ENCODE peak calls at places on chromosome 7, in six cellular contexts. C, X, W, I, J and U are unnamed samples.

GRCh38 chr7:155456772-155457543 is 971 bp upstream of the EN2 start:
- DNase-seq in C (peak), J (peak), X (no peak), W (peak), I (no peak), U (peak)

GRCh38 chr7:100568176-100568935 is 5.3 kb downstream of the SAP25 start:
- DNase-seq in J (peak), W (no peak), I (no peak), X (no peak), C (no peak), U (no peak)

GRCh38 chr7:8639668-8640067 is 206.3 kb downstream of the NXPH1 start:
- DNase-seq in W (no peak), I (no peak), X (no peak), C (no peak), J (no peak), U (no peak)

GRCh38 chr7:107966701-107967100 is 36.3 kb downstream of the LAMB1 start:
- DNase-seq in C (peak), W (peak), I (peak), X (peak), J (peak), U (peak)

GRCh38 chr7:86978804-86979506 is 80.5 kb downstream of the ELAPOR2 start:
- DNase-seq in I (no peak), J (no peak), W (no peak), X (no peak), C (no peak), U (no peak)

GRCh38 chr7:92622680-92623079 is 32.5 kb upstream of the FAM133B start:
- DNase-seq in W (no peak), I (no peak), J (no peak), C (no peak), X (no peak), U (no peak)

GRCh38 chr7:106736508-106737201 is 75.7 kb upstream of the CCDC71L start:
- DNase-seq in I (no peak), C (peak), X (no peak), W (peak), J (peak), U (peak)

GRCh38 chr7:8638076-8638475 is 204.7 kb downstream of the NXPH1 start:
- DNase-seq in I (no peak), J (no peak), C (no peak), X (no peak), W (no peak), U (no peak)

GRCh38 chr7:47291461-47292051 is 290.4 kb downstream of the TNS3 start:
- DNase-seq in J (no peak), C (no peak), W (peak), I (no peak), X (no peak), U (peak)

GRCh38 chr7:25950488-25951413 is 201.2 kb upstream of the NFE2L3 start:
- DNase-seq in X (peak), W (peak), C (peak), I (peak), J (peak), U (peak)
- H3K18ac ChIP-seq in X (peak), W (no peak), C (peak), I (peak), J (peak), U (peak)

GRCh38 chr7:20441346-20441745 is 110.6 kb downstream of the ITGB8 start:
- DNase-seq in W (no peak), J (no peak), I (no peak), X (no peak), C (no peak), U (no peak)
- H2BK15ac ChIP-seq in W (no peak), J (no peak), I (no peak), X (no peak), C (no peak), U (no peak)

GRCh38 chr7:50728184-50728583 is 54.5 kb downstream of the GRB10 start:
- DNase-seq in J (no peak), C (no peak), X (no peak), W (peak), I (no peak), U (no peak)

GRCh38 chr7:50727711-50728110 is 55.0 kb downstream of the GRB10 start:
- DNase-seq in X (no peak), I (no peak), J (no peak), W (no peak), C (no peak), U (no peak)

GRCh38 chr7:50725774-50726173 is 56.9 kb downstream of the GRB10 start:
- DNase-seq in W (no peak), C (no peak), X (no peak), J (no peak), I (no peak), U (no peak)

GRCh38 chr7:50724526-50725520 is 57.9 kb downstream of the GRB10 start:
- DNase-seq in J (peak), I (no peak), C (peak), X (no peak), W (no peak), U (peak)

GRCh38 chr7:50727072-50727471 is 55.6 kb downstream of the GRB10 start:
- DNase-seq in X (no peak), W (peak), C (peak), I (no peak), J (peak), U (no peak)
- H3K18ac ChIP-seq in X (no peak), W (no peak), C (no peak), I (no peak), J (no peak), U (no peak)

DNA sequence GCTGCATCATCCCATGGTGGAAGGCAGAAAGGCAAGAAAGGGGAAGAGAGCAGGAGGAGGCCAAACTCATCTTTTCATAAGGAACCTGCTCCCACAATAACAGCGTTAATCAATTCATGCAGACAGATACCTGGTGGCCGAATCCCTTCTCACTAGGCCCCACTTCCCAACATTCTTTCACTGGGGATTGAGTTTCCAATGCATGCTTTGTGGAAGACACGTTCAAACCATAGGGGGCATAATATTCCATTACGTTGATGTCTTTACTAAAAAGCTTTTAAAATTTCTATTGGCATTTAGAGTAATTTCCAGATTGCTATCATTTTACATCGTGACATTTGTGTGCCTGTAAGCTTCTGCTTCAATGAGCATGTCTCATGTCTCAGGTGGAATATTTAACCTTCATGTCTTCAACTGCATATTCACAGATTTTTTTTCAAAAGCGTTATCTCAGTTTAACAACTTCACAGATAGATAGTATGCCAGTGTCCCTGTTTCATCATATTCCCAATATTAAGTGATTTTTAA is 88.5 kb downstream of the LHFPL3 start:
- DNase-seq in X (no peak), I (no peak), W (no peak), C (no peak), J (no peak), U (no peak)
- H2BK15ac ChIP-seq in X (no peak), I (no peak), W (no peak), C (no peak), J (no peak), U (no peak)

DNA sequence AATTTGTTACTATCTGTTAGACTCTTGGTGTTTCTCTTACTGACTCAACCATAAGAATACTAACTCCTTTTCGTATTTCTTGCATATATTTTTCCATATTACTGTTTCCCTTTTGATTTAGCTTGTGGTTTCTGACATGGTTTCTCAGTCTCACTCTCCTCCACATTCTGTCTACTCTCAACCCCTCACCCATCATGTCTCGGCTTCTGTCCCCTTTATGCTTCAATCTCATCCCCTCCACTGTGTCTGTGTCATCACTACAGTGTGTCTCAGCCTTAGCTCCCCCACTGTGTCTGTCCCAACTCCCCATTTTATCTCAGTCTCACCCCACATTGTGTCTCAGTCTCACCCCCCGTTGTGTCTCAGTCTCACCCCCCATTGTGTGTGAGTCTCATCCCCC is 126.9 kb downstream of the VIPR2 start:
- DNase-seq in W (no peak), C (no peak), J (no peak), X (no peak), I (no peak), U (no peak)
- H3K18ac ChIP-seq in W (no peak), C (no peak), J (no peak), X (no peak), I (no peak), U (no peak)

DNA sequence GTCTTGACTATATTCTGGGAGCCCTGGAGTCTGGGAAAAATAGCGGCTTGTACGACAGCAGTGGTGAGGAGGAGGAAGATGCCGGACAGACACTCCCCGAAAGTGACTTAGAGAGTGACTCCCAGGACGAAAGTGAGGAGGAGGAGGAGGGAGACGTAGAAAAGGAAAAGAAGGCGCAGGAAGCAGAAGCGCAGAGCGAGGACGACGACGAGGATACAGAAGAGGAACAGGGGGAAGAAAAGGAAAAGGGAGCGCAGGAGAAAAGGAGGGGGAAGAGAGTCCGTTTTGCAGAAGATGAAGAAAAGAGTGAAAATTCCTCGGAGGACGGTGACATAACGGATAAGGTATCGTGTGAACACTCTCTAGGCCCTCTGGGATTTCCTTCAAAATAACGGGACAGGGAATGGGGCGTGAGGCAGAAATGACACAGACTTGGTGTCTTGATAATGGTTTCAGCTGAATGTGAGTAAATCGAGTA is 908 bp downstream of the NOM1 start:
- DNase-seq in I (no peak), C (peak), J (no peak), W (peak), X (no peak), U (peak)
- H2BK15ac ChIP-seq in I (no peak), C (no peak), J (no peak), W (no peak), X (no peak), U (peak)

DNA sequence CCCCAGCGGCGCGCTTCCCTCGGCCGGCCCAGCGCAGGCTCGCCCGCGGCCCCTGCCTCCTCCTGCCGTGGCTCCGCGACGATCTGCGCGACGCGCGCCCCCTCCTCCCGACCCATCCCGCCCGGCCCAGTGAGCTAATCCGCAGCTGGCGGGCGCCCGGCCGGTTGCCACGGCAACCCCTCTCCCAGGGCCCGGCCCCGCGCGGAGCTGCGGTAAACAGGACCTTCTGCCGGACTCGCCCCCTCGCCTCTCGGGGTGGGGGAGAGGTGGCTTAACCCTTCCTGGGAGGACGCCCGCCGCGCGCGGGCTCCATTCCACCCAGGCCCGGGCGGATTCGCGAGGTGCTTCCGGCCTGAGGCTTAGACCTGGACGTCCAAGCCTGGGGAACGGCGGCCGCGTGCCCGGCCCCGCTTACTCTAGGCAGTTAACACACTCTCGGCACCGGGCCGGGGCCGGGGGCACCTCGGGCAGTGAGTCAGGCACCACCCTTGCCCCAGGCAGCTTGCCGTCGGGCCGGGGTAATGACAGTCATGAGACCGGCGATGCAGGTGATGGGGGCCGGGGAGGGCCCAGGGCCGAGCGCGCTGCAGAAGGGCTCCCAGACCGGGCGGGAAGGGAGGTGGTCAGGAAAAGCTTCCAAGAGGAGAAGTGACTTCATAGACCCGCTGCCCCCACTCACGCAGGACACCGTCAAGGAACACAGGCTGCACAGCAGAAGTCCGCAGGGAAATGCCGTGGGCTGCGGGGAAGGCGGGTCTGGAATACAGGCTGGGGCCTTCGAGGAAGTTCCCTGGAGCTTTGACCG is at the start of gene DENND2A:
- DNase-seq in I (no peak), W (peak), J (peak), C (peak), X (peak), U (peak)
- H3K18ac ChIP-seq in I (peak), W (peak), J (peak), C (peak), X (peak), U (peak)

GRCh38 chr7:122166260-122166659 is 22.2 kb upstream of the AASS start:
- DNase-seq in J (no peak), C (peak), W (no peak), X (no peak), I (no peak), U (no peak)
- H2BK15ac ChIP-seq in J (no peak), C (no peak), W (no peak), X (no peak), I (no peak), U (no peak)